ENCODE peak calls at places on chromosome 11, in four cellular contexts. One of them, this sample, is unnamed.

GRCh38 chr11:57597461-57597892 is at the start of gene SERPING1:
- DNase-seq in stimulated activated CD4-positive, alpha-beta T cell treated with anti-CD3 and anti-CD28 coated beads, Interleukin-2, amount 100 ng/mL, for 48 hours: no peak
- DNase-seq in NCI-H2081 treated with DMSO at 0.1 percent for 48 hours: no peak
- DNase-seq in pancreas: peak; percentile 60
- DNase-seq in this sample: no peak

GRCh38 chr11:124934862-124935547 is 842 bp downstream of the HEPACAM start:
- DNase-seq in NCI-H2081 treated with DMSO at 0.1 percent for 48 hours: no peak
- DNase-seq in pancreas: no peak
- DNase-seq in stimulated activated CD4-positive, alpha-beta T cell treated with anti-CD3 and anti-CD28 coated beads, Interleukin-2, amount 100 ng/mL, for 48 hours: no peak
- DNase-seq in this sample: no peak

GRCh38 chr11:61513143-61513740 is 4.7 kb downstream of the LRRC10B start:
- DNase-seq in pancreas: no peak
- DNase-seq in NCI-H2081 treated with DMSO at 0.1 percent for 48 hours: no peak
- DNase-seq in stimulated activated CD4-positive, alpha-beta T cell treated with anti-CD3 and anti-CD28 coated beads, Interleukin-2, amount 100 ng/mL, for 48 hours: no peak
- DNase-seq in this sample: no peak

GRCh38 chr11:108559340-108559739 is 34.2 kb downstream of the EXPH5 start:
- DNase-seq in NCI-H2081 treated with DMSO at 0.1 percent for 48 hours: no peak
- DNase-seq in pancreas: no peak
- DNase-seq in stimulated activated CD4-positive, alpha-beta T cell treated with anti-CD3 and anti-CD28 coated beads, Interleukin-2, amount 100 ng/mL, for 48 hours: no peak
- DNase-seq in this sample: no peak

GRCh38 chr11:61528114-61528513 is 19.6 kb downstream of the LRRC10B start:
- DNase-seq in pancreas: no peak
- DNase-seq in stimulated activated CD4-positive, alpha-beta T cell treated with anti-CD3 and anti-CD28 coated beads, Interleukin-2, amount 100 ng/mL, for 48 hours: no peak
- DNase-seq in NCI-H2081 treated with DMSO at 0.1 percent for 48 hours: no peak
- DNase-seq in this sample: no peak

GRCh38 chr11:57798905-57799559 is 37.4 kb downstream of the CTNND1 start:
- DNase-seq in NCI-H2081 treated with DMSO at 0.1 percent for 48 hours: no peak
- DNase-seq in pancreas: peak; percentile 76
- DNase-seq in stimulated activated CD4-positive, alpha-beta T cell treated with anti-CD3 and anti-CD28 coated beads, Interleukin-2, amount 100 ng/mL, for 48 hours: no peak
- DNase-seq in this sample: no peak

GRCh38 chr11:90256404-90257157 is 33.7 kb upstream of the CHORDC1 start:
- DNase-seq in NCI-H2081 treated with DMSO at 0.1 percent for 48 hours: no peak
- DNase-seq in pancreas: no peak
- DNase-seq in stimulated activated CD4-positive, alpha-beta T cell treated with anti-CD3 and anti-CD28 coated beads, Interleukin-2, amount 100 ng/mL, for 48 hours: no peak
- DNase-seq in this sample: no peak

GRCh38 chr11:45805305-45806071 is 539 bp downstream of the SLC35C1 start:
- DNase-seq in stimulated activated CD4-positive, alpha-beta T cell treated with anti-CD3 and anti-CD28 coated beads, Interleukin-2, amount 100 ng/mL, for 48 hours: no peak
- DNase-seq in NCI-H2081 treated with DMSO at 0.1 percent for 48 hours: no peak
- DNase-seq in pancreas: peak; percentile 46
- DNase-seq in this sample: no peak

GRCh38 chr11:27008811-27009535 is 15.1 kb downstream of the FIBIN start:
- DNase-seq in NCI-H2081 treated with DMSO at 0.1 percent for 48 hours: no peak
- DNase-seq in stimulated activated CD4-positive, alpha-beta T cell treated with anti-CD3 and anti-CD28 coated beads, Interleukin-2, amount 100 ng/mL, for 48 hours: no peak
- DNase-seq in pancreas: no peak
- DNase-seq in this sample: no peak

GRCh38 chr11:129202646-129203045 is 10.5 kb upstream of the ARHGAP32 start:
- DNase-seq in stimulated activated CD4-positive, alpha-beta T cell treated with anti-CD3 and anti-CD28 coated beads, Interleukin-2, amount 100 ng/mL, for 48 hours: no peak
- DNase-seq in pancreas: no peak
- DNase-seq in NCI-H2081 treated with DMSO at 0.1 percent for 48 hours: no peak
- DNase-seq in this sample: no peak

GRCh38 chr11:94897330-94897768 is 76.0 kb downstream of the CWC15 start:
- DNase-seq in NCI-H2081 treated with DMSO at 0.1 percent for 48 hours: no peak
- DNase-seq in pancreas: no peak
- DNase-seq in stimulated activated CD4-positive, alpha-beta T cell treated with anti-CD3 and anti-CD28 coated beads, Interleukin-2, amount 100 ng/mL, for 48 hours: peak; percentile 36
- DNase-seq in this sample: peak; percentile 36

GRCh38 chr11:120706257-120706656 is 194.7 kb downstream of the GRIK4 start:
- DNase-seq in stimulated activated CD4-positive, alpha-beta T cell treated with anti-CD3 and anti-CD28 coated beads, Interleukin-2, amount 100 ng/mL, for 48 hours: no peak
- DNase-seq in NCI-H2081 treated with DMSO at 0.1 percent for 48 hours: no peak
- DNase-seq in pancreas: no peak
- DNase-seq in this sample: no peak

This sample was measured in NCI-H460.